ENCODE peak calls at places on chromosomes 16 and 17, in ten cellular contexts. One of them, this sample, is unnamed.

GRCh38 chr17:73354423-73355284 is 42.9 kb upstream of the CDC42EP4 start:
- DNase-seq in NCI-H1092: no peak
- DNase-seq in COR-L47: no peak
- DNase-seq in hypothalamus: no peak
- DNase-seq in activated gamma-delta T cell treated with Interleukin-2 at 50 U/mL for 16 hours: no peak
- DNase-seq in ecto neural progenitor cell: peak
- DNase-seq in foreskin fibroblast: no peak
- DNase-seq in NAMALWA: no peak
- DNase-seq in astrocyte of the cerebellum: no peak
- DNase-seq in CD8-positive, alpha-beta T cell: no peak
- DNase-seq in this sample: no peak

GRCh38 chr17:46194393-46195216 is 1.4 kb upstream of the KANSL1 start:
- DNase-seq in NCI-H1092: no peak
- DNase-seq in COR-L47: no peak
- DNase-seq in hypothalamus: no peak
- DNase-seq in activated gamma-delta T cell treated with Interleukin-2 at 50 U/mL for 16 hours: peak
- DNase-seq in ecto neural progenitor cell: no peak
- DNase-seq in foreskin fibroblast: peak
- DNase-seq in NAMALWA: peak
- DNase-seq in astrocyte of the cerebellum: no peak
- DNase-seq in CD8-positive, alpha-beta T cell: peak
- DNase-seq in this sample: no peak

GRCh38 chr17:72726936-72727335 is 365.6 kb downstream of the SLC39A11 start:
- DNase-seq in NCI-H1092: no peak
- DNase-seq in COR-L47: no peak
- DNase-seq in hypothalamus: no peak
- DNase-seq in activated gamma-delta T cell treated with Interleukin-2 at 50 U/mL for 16 hours: peak
- DNase-seq in ecto neural progenitor cell: no peak
- DNase-seq in foreskin fibroblast: no peak
- DNase-seq in NAMALWA: peak
- DNase-seq in astrocyte of the cerebellum: no peak
- DNase-seq in CD8-positive, alpha-beta T cell: peak
- DNase-seq in this sample: peak

GRCh38 chr17:4512156-4513112 is 13.8 kb downstream of the SPNS2 start:
- DNase-seq in NCI-H1092: no peak
- DNase-seq in COR-L47: no peak
- DNase-seq in hypothalamus: no peak
- DNase-seq in activated gamma-delta T cell treated with Interleukin-2 at 50 U/mL for 16 hours: no peak
- DNase-seq in ecto neural progenitor cell: no peak
- DNase-seq in foreskin fibroblast: no peak
- DNase-seq in NAMALWA: no peak
- DNase-seq in astrocyte of the cerebellum: no peak
- DNase-seq in CD8-positive, alpha-beta T cell: no peak
- DNase-seq in this sample: no peak

GRCh38 chr16:85369741-85370528 is 243.2 kb upstream of the GSE1 start:
- DNase-seq in NCI-H1092: no peak
- DNase-seq in COR-L47: no peak
- DNase-seq in hypothalamus: peak
- DNase-seq in activated gamma-delta T cell treated with Interleukin-2 at 50 U/mL for 16 hours: peak
- DNase-seq in ecto neural progenitor cell: peak
- DNase-seq in foreskin fibroblast: peak
- DNase-seq in NAMALWA: peak
- DNase-seq in astrocyte of the cerebellum: no peak
- DNase-seq in CD8-positive, alpha-beta T cell: peak
- DNase-seq in this sample: no peak

GRCh38 chr16:55328611-55329569 is 4.9 kb downstream of the IRX6 start:
- DNase-seq in NCI-H1092: no peak
- DNase-seq in COR-L47: no peak
- DNase-seq in hypothalamus: no peak
- DNase-seq in activated gamma-delta T cell treated with Interleukin-2 at 50 U/mL for 16 hours: no peak
- DNase-seq in ecto neural progenitor cell: peak
- DNase-seq in foreskin fibroblast: no peak
- DNase-seq in NAMALWA: no peak
- DNase-seq in astrocyte of the cerebellum: no peak
- DNase-seq in CD8-positive, alpha-beta T cell: no peak
- DNase-seq in this sample: no peak

GRCh38 chr17:68398731-68399637 is 58.3 kb downstream of the WIPI1 start:
- DNase-seq in NCI-H1092: peak
- DNase-seq in COR-L47: peak
- DNase-seq in hypothalamus: no peak
- DNase-seq in activated gamma-delta T cell treated with Interleukin-2 at 50 U/mL for 16 hours: peak
- DNase-seq in ecto neural progenitor cell: peak
- DNase-seq in foreskin fibroblast: peak
- DNase-seq in NAMALWA: peak
- DNase-seq in astrocyte of the cerebellum: peak
- DNase-seq in CD8-positive, alpha-beta T cell: no peak
- DNase-seq in this sample: peak

GRCh38 chr17:51640108-51640622 is 379.8 kb downstream of the UTP18 start:
- DNase-seq in NCI-H1092: no peak
- DNase-seq in COR-L47: no peak
- DNase-seq in hypothalamus: no peak
- DNase-seq in activated gamma-delta T cell treated with Interleukin-2 at 50 U/mL for 16 hours: no peak
- DNase-seq in ecto neural progenitor cell: no peak
- DNase-seq in foreskin fibroblast: no peak
- DNase-seq in NAMALWA: peak
- DNase-seq in astrocyte of the cerebellum: no peak
- DNase-seq in CD8-positive, alpha-beta T cell: no peak
- DNase-seq in this sample: peak

GRCh38 chr16:70428178-70428998 is 10.5 kb downstream of the ST3GAL2 start:
- DNase-seq in NCI-H1092: peak
- DNase-seq in COR-L47: peak
- DNase-seq in hypothalamus: peak
- DNase-seq in activated gamma-delta T cell treated with Interleukin-2 at 50 U/mL for 16 hours: no peak
- DNase-seq in ecto neural progenitor cell: peak
- DNase-seq in foreskin fibroblast: peak
- DNase-seq in NAMALWA: peak
- DNase-seq in astrocyte of the cerebellum: peak
- DNase-seq in CD8-positive, alpha-beta T cell: no peak
- DNase-seq in this sample: peak

GRCh38 chr16:20291807-20292206 is 35.5 kb downstream of the GP2 start:
- DNase-seq in NCI-H1092: peak
- DNase-seq in COR-L47: no peak
- DNase-seq in hypothalamus: no peak
- DNase-seq in activated gamma-delta T cell treated with Interleukin-2 at 50 U/mL for 16 hours: no peak
- DNase-seq in ecto neural progenitor cell: peak
- DNase-seq in foreskin fibroblast: no peak
- DNase-seq in NAMALWA: no peak
- DNase-seq in astrocyte of the cerebellum: no peak
- DNase-seq in CD8-positive, alpha-beta T cell: no peak
- DNase-seq in this sample: no peak

GRCh38 chr17:44655983-44656700 is at the start of gene MEIOC:
- DNase-seq in NCI-H1092: no peak
- DNase-seq in COR-L47: no peak
- DNase-seq in hypothalamus: no peak
- DNase-seq in activated gamma-delta T cell treated with Interleukin-2 at 50 U/mL for 16 hours: no peak
- DNase-seq in ecto neural progenitor cell: peak
- DNase-seq in foreskin fibroblast: peak
- DNase-seq in NAMALWA: peak
- DNase-seq in astrocyte of the cerebellum: no peak
- DNase-seq in CD8-positive, alpha-beta T cell: peak
- DNase-seq in this sample: peak

GRCh38 chr17:42307362-42307927 is 19.1 kb downstream of the STAT5A start:
- DNase-seq in NCI-H1092: no peak
- DNase-seq in COR-L47: no peak
- DNase-seq in hypothalamus: no peak
- DNase-seq in activated gamma-delta T cell treated with Interleukin-2 at 50 U/mL for 16 hours: no peak
- DNase-seq in ecto neural progenitor cell: no peak
- DNase-seq in foreskin fibroblast: no peak
- DNase-seq in NAMALWA: no peak
- DNase-seq in astrocyte of the cerebellum: no peak
- DNase-seq in CD8-positive, alpha-beta T cell: no peak
- DNase-seq in this sample: no peak

GRCh38 chr16:86387461-86388440 is 122.6 kb upstream of the FOXF1 start:
- DNase-seq in NCI-H1092: no peak
- DNase-seq in COR-L47: no peak
- DNase-seq in hypothalamus: no peak
- DNase-seq in activated gamma-delta T cell treated with Interleukin-2 at 50 U/mL for 16 hours: no peak
- DNase-seq in ecto neural progenitor cell: no peak
- DNase-seq in foreskin fibroblast: peak
- DNase-seq in NAMALWA: no peak
- DNase-seq in astrocyte of the cerebellum: peak
- DNase-seq in CD8-positive, alpha-beta T cell: no peak
- DNase-seq in this sample: peak

GRCh38 chr17:64118452-64118979 is 11.4 kb downstream of the ERN1 start:
- DNase-seq in NCI-H1092: peak
- DNase-seq in COR-L47: peak
- DNase-seq in hypothalamus: no peak
- DNase-seq in activated gamma-delta T cell treated with Interleukin-2 at 50 U/mL for 16 hours: no peak
- DNase-seq in ecto neural progenitor cell: peak
- DNase-seq in foreskin fibroblast: peak
- DNase-seq in NAMALWA: peak
- DNase-seq in astrocyte of the cerebellum: no peak
- DNase-seq in CD8-positive, alpha-beta T cell: no peak
- DNase-seq in this sample: no peak